ENCODE peak calls at places on chromosomes 7 and 10, in four cellular contexts. M, U, W and D are unnamed samples.

GRCh38 chr10:50417486-50417905 is 166.2 kb upstream of the ASAH2 start:
- DNase-seq in M (no peak), W (no peak), U (peak; percentile 23), D (no peak)

GRCh38 chr10:121598261-121599249 is at the start of gene FGFR2:
- DNase-seq in M (peak; percentile 44), W (peak; percentile 75), U (peak; percentile 22), D (peak; percentile 62)

GRCh38 chr7:30348083-30348560 is 63.7 kb downstream of the ZNRF2 start:
- DNase-seq in M (peak; percentile 85), W (no peak), U (peak; percentile 76), D (peak; percentile 88)

GRCh38 chr10:78456649-78457400 is 423.2 kb downstream of the RPS24 start:
- DNase-seq in U (no peak), W (no peak), M (no peak), D (no peak)

GRCh38 chr7:128937647-128938523 is at the start of gene IRF5:
- DNase-seq in W (peak; percentile 44), M (no peak), U (no peak), D (no peak)

GRCh38 chr10:3516626-3517255 is 268.3 kb downstream of the KLF6 start:
- DNase-seq in W (no peak), U (no peak), M (no peak), D (peak; percentile 74)

GRCh38 chr7:389911-390601 is 100.1 kb downstream of the FOXL3 start:
- DNase-seq in W (no peak), M (no peak), U (no peak), D (no peak)

GRCh38 chr10:89428873-89429272 is 14.5 kb downstream of the IFIT5 start:
- DNase-seq in M (no peak), W (no peak), U (no peak), D (no peak)

GRCh38 chr7:70614237-70614984 is 517.5 kb upstream of the GALNT17 start:
- DNase-seq in U (no peak), W (peak; percentile 95), M (peak; percentile 41), D (peak; percentile 83)

GRCh38 chr10:74922921-74923320 is 96.5 kb downstream of the KAT6B start:
- DNase-seq in M (peak; percentile 24), U (no peak), W (no peak), D (peak; percentile 24)

GRCh38 chr10:96025566-96025965 is 17.8 kb upstream of the CCNJ start:
- DNase-seq in M (peak; percentile 2), W (no peak), U (peak; percentile 28), D (no peak)

GRCh38 chr10:17506859-17507471 is 52.6 kb upstream of the ST8SIA6 start:
- DNase-seq in W (no peak), M (no peak), U (no peak), D (no peak)

GRCh38 chr7:46352335-46352954 is 431.4 kb upstream of the IGFBP3 start:
- DNase-seq in M (peak; percentile 71), W (peak; percentile 1), U (peak; percentile 65), D (peak; percentile 71)

GRCh38 chr7:14836006-14836405 is 66.5 kb downstream of the DGKB start:
- DNase-seq in W (peak; percentile 35), M (peak; percentile 26), U (no peak), D (no peak)

GRCh38 chr10:89861584-89862287 is 160.3 kb downstream of the KIF20B start:
- DNase-seq in W (peak; percentile 26), U (peak; percentile 45), M (peak; percentile 57), D (peak; percentile 71)

GRCh38 chr7:2043316-2044039 is 189.3 kb downstream of the MAD1L1 start:
- DNase-seq in U (no peak), W (no peak), M (no peak), D (no peak)

GRCh38 chr7:101863598-101863997 is 46.2 kb downstream of the CUX1 start:
- DNase-seq in M (no peak), W (no peak), U (no peak), D (no peak)

GRCh38 chr7:22676385-22676784 is 50.6 kb upstream of the IL6 start:
- DNase-seq in M (no peak), W (no peak), U (no peak), D (no peak)

GRCh38 chr7:43847496-43847895 is 21.8 kb downstream of the MRPS24 start:
- DNase-seq in U (no peak), M (no peak), W (no peak), D (peak; percentile 30)

GRCh38 chr10:76255241-76255640 is 823.8 kb downstream of the LRMDA start:
- DNase-seq in U (no peak), M (no peak), W (no peak), D (no peak)

GRCh38 chr10:68135362-68135761 is 26.1 kb downstream of the MYPN start:
- DNase-seq in U (no peak), M (peak; percentile 51), W (no peak), D (peak; percentile 50)

GRCh38 chr10:93290661-93291354 is 191.3 kb downstream of the MYOF start:
- DNase-seq in W (no peak), U (no peak), M (no peak), D (no peak)

GRCh38 chr10:72814134-72814790 is 79.3 kb upstream of the OIT3 start:
- DNase-seq in M (peak; percentile 23), U (no peak), W (no peak), D (peak; percentile 44)

GRCh38 chr7:1136841-1137516 is 23.0 kb downstream of the ZFAND2A start:
- DNase-seq in W (peak; percentile 49), U (no peak), M (no peak), D (no peak)

GRCh38 chr10:72353028-72353962 is 1.4 kb downstream of the DNAJB12 start:
- DNase-seq in M (peak; percentile 50), U (peak; percentile 48), W (no peak), D (peak; percentile 23)

GRCh38 chr7:48089415-48089975 is 430 bp downstream of the UPP1 start:
- DNase-seq in W (peak; percentile 81), U (no peak), M (no peak), D (peak; percentile 31)

GRCh38 chr10:66917104-66917503 is 8.7 kb upstream of the LRRTM3 start:
- DNase-seq in U (no peak), M (no peak), W (no peak), D (no peak)

GRCh38 chr7:111833461-111833860 is 271.2 kb upstream of the IMMP2L start:
- DNase-seq in U (no peak), W (no peak), M (no peak), D (peak; percentile 24)

GRCh38 chr7:95596183-95597135 is at the start of gene PDK4:
- DNase-seq in W (no peak), M (peak; percentile 94), U (peak; percentile 42), D (peak; percentile 55)

GRCh38 chr7:80795174-80795573 is 123.7 kb downstream of the SEMA3C start:
- DNase-seq in M (peak; percentile 73), W (no peak), U (no peak), D (peak; percentile 67)

GRCh38 chr10:118873080-118873737 is 118.4 kb upstream of the CACUL1 start:
- DNase-seq in M (peak; percentile 42), W (no peak), U (peak; percentile 22), D (peak; percentile 28)

GRCh38 chr7:95190515-95190914 is 133.8 kb downstream of the PON1 start:
- DNase-seq in U (no peak), W (no peak), M (no peak), D (no peak)

GRCh38 chr10:75286901-75287300 is 51.1 kb upstream of the COMTD1 start:
- DNase-seq in U (no peak), M (no peak), W (no peak), D (no peak)

GRCh38 chr7:135232720-135233119 is 918 bp upstream of the STRA8 start:
- DNase-seq in W (no peak), U (no peak), M (no peak), D (no peak)

GRCh38 chr10:96390460-96390864 is 31.7 kb upstream of the OPALIN start:
- DNase-seq in U (no peak), M (no peak), W (no peak), D (no peak)

GRCh38 chr7:41005381-41005901 is 697.4 kb downstream of the INHBA start:
- DNase-seq in U (peak; percentile 59), M (peak; percentile 92), W (no peak), D (peak; percentile 74)

GRCh38 chr10:114009281-114009996 is 34.2 kb upstream of the ADRB1 start:
- DNase-seq in W (no peak), U (no peak), M (no peak), D (no peak)

GRCh38 chr10:114239117-114239993 is at the start of gene VWA2:
- DNase-seq in M (no peak), W (peak; percentile 63), U (no peak), D (no peak)